ENCODE peak calls at places on chromosomes 7 and 10, in five cellular contexts. R, E, D, S and L are unnamed samples.

GRCh38 chr10:31910016-31910415 is 18.6 kb downstream of the ARHGAP12 start:
- DNase-seq in R (no peak), E (no peak), D (no peak), S (no peak), L (no peak)

GRCh38 chr7:107803009-107803581 is at the start of gene SLC26A3:
- DNase-seq in R (no peak), E (no peak), D (no peak), S (no peak), L (no peak)

GRCh38 chr7:2157473-2158279 is 75.1 kb downstream of the MAD1L1 start:
- DNase-seq in R (peak; percentile 41), E (peak; percentile 80), D (no peak), S (peak; percentile 64), L (peak; percentile 50)

GRCh38 chr7:38902443-38902842 is 6.5 kb downstream of the VPS41 start:
- DNase-seq in R (no peak), E (no peak), D (no peak), S (no peak), L (no peak)

GRCh38 chr10:94851263-94851662 is 87.2 kb upstream of the CYP2C9 start:
- DNase-seq in R (no peak), E (no peak), D (no peak), S (no peak), L (no peak)

GRCh38 chr10:75402486-75403143 is 1.1 kb upstream of the ZNF503 start:
- DNase-seq in R (no peak), E (no peak), D (no peak), S (peak; percentile 35), L (peak; percentile 94)

GRCh38 chr7:17234398-17235021 is 63.9 kb upstream of the AHR start:
- DNase-seq in R (no peak), E (peak; percentile 95), D (no peak), S (peak; percentile 83), L (peak; percentile 4)

GRCh38 chr7:70267381-70267780 is 669.1 kb downstream of the AUTS2 start:
- DNase-seq in R (no peak), E (no peak), D (no peak), S (no peak), L (no peak)

GRCh38 chr10:104333037-104333727 is 5.1 kb downstream of the ITPRIP start:
- DNase-seq in R (no peak), E (no peak), D (peak; percentile 10), S (no peak), L (peak; percentile 35)

GRCh38 chr7:100493476-100494264 is 9.9 kb downstream of the NYAP1 start:
- DNase-seq in R (no peak), E (no peak), D (no peak), S (no peak), L (peak; percentile 83)

GRCh38 chr10:6649903-6650302 is 69.8 kb upstream of the PRKCQ start:
- DNase-seq in R (no peak), E (no peak), D (no peak), S (no peak), L (no peak)

GRCh38 chr7:128168667-128169210 is 72.3 kb upstream of the LEP start:
- DNase-seq in R (no peak), E (no peak), D (no peak), S (peak; percentile 64), L (peak; percentile 94)

GRCh38 chr10:55813451-55814170 is 547.4 kb downstream of the ZWINT start:
- DNase-seq in R (no peak), E (no peak), D (no peak), S (no peak), L (no peak)

GRCh38 chr7:98276241-98276761 is 5.2 kb upstream of the BRI3 start:
- DNase-seq in R (no peak), E (peak; percentile 9), D (no peak), S (peak; percentile 69), L (no peak)

GRCh38 chr7:111392976-111393762 is 169.1 kb downstream of the IMMP2L start:
- DNase-seq in R (no peak), E (no peak), D (no peak), S (peak; percentile 12), L (peak; percentile 60)

GRCh38 chr10:122178655-122179054 is 92.4 kb upstream of the BTBD16 start:
- DNase-seq in R (no peak), E (no peak), D (no peak), S (no peak), L (no peak)

GRCh38 chr7:116227678-116228239 is 17.4 kb downstream of the TES start:
- DNase-seq in R (no peak), E (peak; percentile 72), D (no peak), S (peak; percentile 73), L (no peak)

GRCh38 chr7:130831817-130832481 is 97.9 kb upstream of the KLF14 start:
- DNase-seq in R (no peak), E (no peak), D (no peak), S (peak; percentile 67), L (peak; percentile 60)

GRCh38 chr10:7872041-7872442 is 53.7 kb downstream of the TAF3 start:
- DNase-seq in R (no peak), E (no peak), D (no peak), S (peak; percentile 52), L (peak; percentile 63)

GRCh38 chr10:32983333-32983909 is 25.4 kb upstream of the ITGB1 start:
- DNase-seq in R (no peak), E (peak; percentile 92), D (no peak), S (peak; percentile 81), L (no peak)

GRCh38 chr10:16986406-16987128 is 143.0 kb downstream of the CUBN start:
- DNase-seq in R (no peak), E (peak; percentile 88), D (no peak), S (peak; percentile 70), L (peak; percentile 66)

GRCh38 chr10:71715026-71715425 is 4.6 kb downstream of the C10orf105 start:
- DNase-seq in R (no peak), E (no peak), D (no peak), S (no peak), L (no peak)

GRCh38 chr10:75544923-75545322 is 113.5 kb downstream of the LRMDA start:
- DNase-seq in R (no peak), E (no peak), D (no peak), S (peak; percentile 43), L (no peak)

GRCh38 chr10:19629559-19629958 is 186.7 kb upstream of the PLXDC2 start:
- DNase-seq in R (no peak), E (no peak), D (no peak), S (peak; percentile 71), L (peak; percentile 63)

GRCh38 chr7:901388-902154 is 25.2 kb downstream of the GET4 start:
- DNase-seq in R (no peak), E (peak; percentile 62), D (no peak), S (peak; percentile 94), L (peak; percentile 84)

GRCh38 chr7:122532406-122533269 is 166.3 kb downstream of the RNF133 start:
- DNase-seq in R (no peak), E (peak; percentile 5), D (no peak), S (peak; percentile 29), L (peak; percentile 21)

GRCh38 chr7:38306136-38306535 is 32.7 kb upstream of the TARP start:
- DNase-seq in R (no peak), E (no peak), D (no peak), S (no peak), L (peak; percentile 90)

GRCh38 chr7:81676813-81677212 is 93.0 kb downstream of the HGF start:
- DNase-seq in R (no peak), E (peak; percentile 16), D (no peak), S (no peak), L (no peak)

GRCh38 chr10:77004917-77005564 is 632.6 kb downstream of the KCNMA1 start:
- DNase-seq in R (peak; percentile 10), E (peak; percentile 54), D (no peak), S (peak; percentile 74), L (peak; percentile 85)

GRCh38 chr7:81690251-81690650 is 79.6 kb downstream of the HGF start:
- DNase-seq in R (no peak), E (no peak), D (no peak), S (no peak), L (peak; percentile 54)

GRCh38 chr7:50349963-50350944 is 45.7 kb downstream of the IKZF1 start:
- DNase-seq in R (no peak), E (no peak), D (no peak), S (no peak), L (no peak)

GRCh38 chr7:57417736-57418135 is 32.2 kb upstream of the ZNF716 start:
- DNase-seq in R (no peak), E (no peak), D (no peak), S (no peak), L (no peak)

GRCh38 chr10:104146871-104147270 is 24.9 kb downstream of the SFR1 start:
- DNase-seq in R (no peak), E (no peak), D (no peak), S (no peak), L (no peak)

GRCh38 chr7:20642171-20642570 is 26.7 kb downstream of the ABCB5 start:
- DNase-seq in R (no peak), E (no peak), D (no peak), S (peak; percentile 12), L (no peak)

GRCh38 chr7:18357691-18358090 is 137.9 kb upstream of the HDAC9 start:
- DNase-seq in R (no peak), E (peak; percentile 15), D (no peak), S (peak; percentile 11), L (no peak)